ENCODE peak calls at places on chromosome 4, in six cellular contexts. J is vagina, H is transverse colon, U is breast epithelium, B is H1, O is ovary. R is an unnamed sample.
A peak's percentile ranks its signal among the peaks of the same experiment; 100 is the strongest.

GRCh38 chr4:1536579-1537409 is 130.6 kb upstream of the NKX1-1 start:
- DNase-seq in J (no peak), H (no peak), U (no peak), B (no peak), O (no peak), R (no peak)

GRCh38 chr4:86497980-86498379 is 96.1 kb upstream of the PTPN13 start:
- DNase-seq in J (no peak), H (no peak), U (no peak), B (no peak), O (no peak), R (no peak)

GRCh38 chr4:186728631-186729271 is 5.1 kb upstream of the FAT1 start:
- DNase-seq in J (no peak), H (no peak), U (no peak), B (no peak), O (no peak), R (no peak)

GRCh38 chr4:4693258-4693657 is 151.4 kb upstream of the STX18 start:
- DNase-seq in J (no peak), H (no peak), U (no peak), B (no peak), O (no peak), R (no peak)

GRCh38 chr4:137065306-137065705 is 467.0 kb downstream of the PCDH18 start:
- DNase-seq in J (no peak), H (no peak), U (no peak), B (no peak), O (no peak), R (no peak)

GRCh38 chr4:109334596-109335105 is 32.2 kb upstream of the COL25A1 start:
- DNase-seq in J (no peak), H (no peak), U (no peak), B (no peak), O (no peak), R (no peak)

GRCh38 chr4:13087041-13087440 is 397.1 kb downstream of the RAB28 start:
- DNase-seq in J (no peak), H (no peak), U (no peak), B (no peak), O (no peak), R (no peak)

GRCh38 chr4:100816646-100817045 is 298.8 kb upstream of the EMCN start:
- DNase-seq in J (no peak), H (no peak), U (no peak), B (no peak), O (no peak), R (no peak)

GRCh38 chr4:184289179-184289535 is 71.5 kb upstream of the ENPP6 start:
- DNase-seq in J (no peak), H (no peak), U (no peak), B (no peak), O (no peak), R (no peak)

GRCh38 chr4:57023104-57023503 is 44.4 kb downstream of the POLR2B start:
- DNase-seq in J (no peak), H (no peak), U (no peak), B (no peak), O (no peak), R (no peak)

GRCh38 chr4:126489826-126490463 is 1142.8 kb upstream of the INTU start:
- DNase-seq in J (no peak), H (no peak), U (no peak), B (no peak), O (no peak), R (no peak)

GRCh38 chr4:6938758-6939201 is 29.2 kb downstream of the TBC1D14 start:
- DNase-seq in J (no peak), H (no peak), U (no peak), B (no peak), O (no peak), R (peak; percentile 73)

GRCh38 chr4:116217781-116218180 is 867.6 kb downstream of the TRAM1L1 start:
- DNase-seq in J (no peak), H (no peak), U (no peak), B (no peak), O (no peak), R (no peak)

GRCh38 chr4:74314329-74314728 is 6.1 kb downstream of the EPGN start:
- DNase-seq in J (no peak), H (no peak), U (no peak), B (no peak), O (no peak), R (no peak)

GRCh38 chr4:165383757-165384156 is 4.9 kb downstream of the CPE start:
- DNase-seq in J (no peak), H (no peak), U (no peak), B (no peak), O (no peak), R (no peak)

GRCh38 chr4:136471051-136471450 is 1061.2 kb downstream of the PCDH18 start:
- DNase-seq in J (no peak), H (no peak), U (no peak), B (no peak), O (no peak), R (no peak)

GRCh38 chr4:28508649-28509048 is 1648.0 kb downstream of the STIM2 start:
- DNase-seq in J (no peak), H (no peak), U (no peak), B (no peak), O (no peak), R (no peak)

GRCh38 chr4:2820216-2820982 is 23.2 kb upstream of the ADD1 start:
- DNase-seq in J (no peak), H (peak; percentile 11), U (no peak), B (no peak), O (no peak), R (no peak)

GRCh38 chr4:109816082-109816442 is 500 bp downstream of the GAR1 start:
- DNase-seq in J (no peak), H (peak; percentile 26), U (no peak), B (no peak), O (peak; percentile 29), R (no peak)

GRCh38 chr4:12446237-12446636 is 1017.5 kb upstream of the HS3ST1 start:
- DNase-seq in J (no peak), H (no peak), U (no peak), B (no peak), O (no peak), R (no peak)

GRCh38 chr4:26343041-26343403 is 22.2 kb downstream of the RBPJ start:
- DNase-seq in J (no peak), H (no peak), U (no peak), B (no peak), O (no peak), R (no peak)

GRCh38 chr4:52037730-52038108 is 380 bp downstream of the SGCB start:
- DNase-seq in J (no peak), H (peak; percentile 21), U (no peak), B (no peak), O (peak; percentile 57), R (peak; percentile 31)

GRCh38 chr4:26958925-26959653 is 98.4 kb downstream of the STIM2 start:
- DNase-seq in J (no peak), H (no peak), U (no peak), B (no peak), O (no peak), R (no peak)

GRCh38 chr4:1706358-1706757 is 5.8 kb downstream of the SLBP start:
- DNase-seq in J (no peak), H (no peak), U (no peak), B (no peak), O (no peak), R (no peak)

GRCh38 chr4:43990968-43991367 is 457.6 kb downstream of the KCTD8 start:
- DNase-seq in J (no peak), H (no peak), U (no peak), B (no peak), O (no peak), R (no peak)

GRCh38 chr4:153067376-153067775 is 131.3 kb downstream of the FHDC1 start:
- DNase-seq in J (no peak), H (peak; percentile 34), U (no peak), B (no peak), O (no peak), R (no peak)

GRCh38 chr4:79317711-79318110 is 8.2 kb downstream of the NAA11 start:
- DNase-seq in J (no peak), H (no peak), U (no peak), B (no peak), O (no peak), R (no peak)
- TF ChIP-seq POLR2A in J (no peak), H (no peak), U (no peak), B (no peak), O (no peak), R (no peak)

GRCh38 chr4:47561331-47561730 is 76.3 kb downstream of the ATP10D start:
- DNase-seq in J (no peak), H (no peak), U (no peak), B (no peak), O (no peak), R (no peak)
- H3K27ac ChIP-seq in J (no peak overlapping the region), H (no peak overlapping the region), U (no peak overlapping the region), B (no peak overlapping the region), O (no peak overlapping the region), R (no peak overlapping the region)

GRCh38 chr4:82382756-82383155 is 9.0 kb upstream of the HNRNPD start:
- DNase-seq in J (no peak), H (no peak), U (no peak), B (no peak), O (no peak), R (no peak)

GRCh38 chr4:82388405-82388804 is 14.6 kb upstream of the HNRNPD start:
- DNase-seq in J (no peak), H (no peak), U (no peak), B (no peak), O (no peak), R (no peak)
- TF ChIP-seq POLR2A in J (no peak), H (no peak), U (no peak), B (no peak), O (no peak), R (no peak)

GRCh38 chr4:48777739-48778138 is 2.3 kb downstream of the FRYL start:
- DNase-seq in J (no peak), H (no peak), U (no peak), B (no peak), O (no peak), R (no peak)
- H3K27ac ChIP-seq in J (peak overlapping the region; percentile 99), H (peak overlapping the region; percentile 97), U (peak overlapping the region; percentile 37), B (no peak overlapping the region), O (no peak overlapping the region), R (peak overlapping the region; percentile 97)

GRCh38 chr4:123351713-123352112 is 44.9 kb upstream of the SPRY1 start:
- DNase-seq in J (no peak), H (no peak), U (no peak), B (no peak), O (no peak), R (no peak)
- TF ChIP-seq POLR2A in J (no peak), H (no peak), U (no peak), B (no peak), O (no peak), R (no peak)

DNA sequence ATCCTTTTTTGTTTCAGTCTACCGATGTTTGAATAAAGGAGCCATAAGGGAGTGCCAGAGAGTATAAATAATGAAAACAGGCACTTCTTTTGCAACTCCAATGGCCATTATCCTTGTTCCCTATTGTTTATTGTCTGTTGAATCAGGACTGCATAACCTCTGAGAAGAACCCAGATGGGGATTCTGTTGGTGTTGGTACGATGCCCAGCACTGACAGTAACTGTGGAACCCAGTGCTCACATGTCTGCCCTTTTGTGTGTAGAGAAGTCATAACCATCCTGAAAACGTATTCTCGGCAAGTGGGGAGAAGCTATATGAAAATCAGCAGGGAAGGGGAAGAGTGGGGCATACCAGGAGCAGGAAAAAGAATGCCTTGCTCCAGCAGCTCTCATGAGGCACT is 195.1 kb upstream of the EDNRA start:
- DNase-seq in J (no peak), H (no peak), U (no peak), B (no peak), O (no peak), R (no peak)
- H3K27ac ChIP-seq in J (no peak overlapping the region), H (no peak overlapping the region), U (no peak overlapping the region), B (no peak overlapping the region), O (no peak overlapping the region), R (no peak overlapping the region)

GRCh38 chr4:38867478-38868054 is at the start of gene FAM114A1:
- DNase-seq in J (no peak), H (peak; percentile 89), U (peak; percentile 60), B (no peak), O (peak; percentile 88), R (peak; percentile 87)
- TF ChIP-seq POLR2A in J (no peak), H (peak; percentile 72), U (no peak), B (no peak), O (peak; percentile 31), R (no peak)

R was measured in heart left ventricle.